ENCODE peak calls at places on chromosomes 4 and X, in four cellular contexts. D, M, S and Z are unnamed samples.

GRCh38 chrX:18036394-18036793 is 175.3 kb upstream of the RAI2 start:
- DNase-seq in M (no peak), D (no peak), S (no peak), Z (no peak)

GRCh38 chr4:178271386-178271785 is 829.1 kb upstream of the AGA start:
- DNase-seq in M (no peak), D (no peak), S (no peak), Z (no peak)

GRCh38 chr4:173486714-173487392 is 43.2 kb downstream of the HAND2 start:
- DNase-seq in M (no peak), S (no peak), D (no peak), Z (no peak)

GRCh38 chr4:147096667-147097604 is 151.3 kb upstream of the TTC29 start:
- DNase-seq in S (no peak), D (no peak), M (peak), Z (no peak)

GRCh38 chrX:11059923-11060322 is 51.2 kb upstream of the HCCS start:
- DNase-seq in S (no peak), D (no peak), M (peak), Z (no peak)

GRCh38 chr4:171025323-171025722 is 787.9 kb upstream of the GALNTL6 start:
- DNase-seq in S (no peak), M (no peak), D (no peak), Z (no peak)

GRCh38 chr4:126466848-126467247 is 1152.1 kb downstream of the FAT4 start:
- DNase-seq in M (no peak), S (no peak), D (no peak), Z (no peak)

GRCh38 chrX:14095702-14096101 is 66.0 kb upstream of the GEMIN8 start:
- DNase-seq in S (no peak), D (no peak), M (peak), Z (no peak)

GRCh38 chrX:18377802-18378201 is 23.3 kb upstream of the SCML2 start:
- DNase-seq in D (no peak), S (no peak), M (peak), Z (no peak)

GRCh38 chr4:66736593-66736992 is 808.7 kb downstream of the CENPC start:
- DNase-seq in S (no peak), M (no peak), D (no peak), Z (no peak)

GRCh38 chrX:112935029-112935428 is 94.4 kb upstream of the AMOT start:
- DNase-seq in M (no peak), S (no peak), D (no peak), Z (no peak)

GRCh38 chr4:93084599-93085305 is 743.8 kb upstream of the ATOH1 start:
- DNase-seq in S (no peak), D (no peak), M (no peak), Z (no peak)

GRCh38 chrX:15202458-15203177 is 67.3 kb downstream of the ASB9 start:
- DNase-seq in S (no peak), M (no peak), D (no peak), Z (no peak)

GRCh38 chr4:15021301-15021700 is 19.0 kb downstream of the CPEB2 start:
- DNase-seq in S (no peak), M (no peak), D (no peak), Z (no peak)

GRCh38 chr4:15018389-15018788 is 16.1 kb downstream of the CPEB2 start:
- DNase-seq in D (no peak), M (no peak), S (no peak), Z (no peak)

GRCh38 chr4:15024386-15024785 is 22.1 kb downstream of the CPEB2 start:
- DNase-seq in S (no peak), D (no peak), M (peak), Z (no peak)

GRCh38 chr4:15020502-15021286 is 18.4 kb downstream of the CPEB2 start:
- DNase-seq in M (no peak), D (no peak), S (no peak), Z (no peak)

DNA sequence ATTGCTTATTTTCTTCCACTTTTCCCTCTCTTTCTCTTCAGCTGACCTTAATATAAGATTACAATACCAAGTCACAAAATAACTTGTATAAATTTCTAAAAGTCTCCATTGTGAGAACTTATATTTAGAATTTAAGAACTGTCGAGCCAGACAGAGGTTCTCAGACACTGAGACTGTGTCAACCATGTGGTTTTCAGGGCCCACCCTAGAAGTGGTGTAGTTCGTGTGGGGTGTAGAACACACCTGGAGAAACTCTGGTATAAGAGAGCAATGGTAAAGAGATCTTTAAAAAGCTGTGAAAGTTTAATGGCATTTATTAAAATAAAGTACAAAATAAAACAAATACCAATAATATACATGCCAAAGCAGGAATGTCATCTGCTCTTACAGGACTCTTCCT is 19.7 kb downstream of the CPEB2 start:
- DNase-seq in M (no peak), D (no peak), S (no peak), Z (no peak)
- H3K27ac ChIP-seq in M (no peak), D (no peak), S (peak), Z (peak)

GRCh38 chr4:145734576-145735329 is 54.8 kb downstream of the C4orf51 start:
- DNase-seq in M (peak), S (peak), D (peak), Z (no peak)
- H3K27ac ChIP-seq in M (peak), S (peak), D (peak), Z (peak)

GRCh38 chr4:183332447-183332846 is 10.2 kb upstream of the CLDN24 start:
- DNase-seq in D (peak), S (no peak), M (no peak), Z (no peak)
- H3K27ac ChIP-seq in D (no peak), S (no peak), M (no peak), Z (no peak)

GRCh38 chr4:70754990-70755688 is 33.4 kb downstream of the RUFY3 start:
- DNase-seq in S (no peak), D (no peak), M (no peak), Z (no peak)

GRCh38 chr4:70749313-70749712 is 27.5 kb downstream of the RUFY3 start:
- DNase-seq in S (no peak), M (peak), D (no peak), Z (no peak)

GRCh38 chr4:70753630-70754029 is 31.9 kb downstream of the RUFY3 start:
- DNase-seq in S (no peak), M (no peak), D (no peak), Z (no peak)

GRCh38 chr4:70759126-70759525 is 37.4 kb downstream of the RUFY3 start:
- DNase-seq in S (no peak), D (no peak), M (peak), Z (no peak)

DNA sequence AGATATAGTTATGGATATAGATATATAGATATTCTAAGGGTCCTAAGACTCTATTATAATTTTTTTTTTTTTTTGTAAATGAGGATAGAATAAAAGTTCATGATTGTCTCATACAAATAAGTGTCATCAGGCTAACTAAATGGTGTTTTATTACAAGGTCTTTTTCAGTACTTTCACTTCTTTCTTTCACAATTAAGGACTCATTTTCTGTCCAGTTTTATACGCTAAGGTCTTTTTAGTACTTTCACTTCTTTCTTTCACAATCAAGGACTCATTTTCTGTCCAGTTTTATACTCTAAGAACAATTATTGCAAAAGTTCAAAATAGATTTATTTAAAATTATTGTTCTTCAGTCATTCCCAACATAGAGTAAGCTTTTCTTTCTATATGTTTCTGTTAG is 32.7 kb downstream of the RUFY3 start:
- DNase-seq in M (no peak), D (no peak), S (no peak), Z (no peak)
- H3K27ac ChIP-seq in M (no peak), D (no peak), S (no peak), Z (no peak)

GRCh38 chrX:131827935-131828334 is 195.2 kb upstream of the STK26 start:
- DNase-seq in D (no peak), S (no peak), M (no peak), Z (no peak)
- H3K27ac ChIP-seq in D (no peak), S (no peak), M (no peak), Z (no peak)

DNA sequence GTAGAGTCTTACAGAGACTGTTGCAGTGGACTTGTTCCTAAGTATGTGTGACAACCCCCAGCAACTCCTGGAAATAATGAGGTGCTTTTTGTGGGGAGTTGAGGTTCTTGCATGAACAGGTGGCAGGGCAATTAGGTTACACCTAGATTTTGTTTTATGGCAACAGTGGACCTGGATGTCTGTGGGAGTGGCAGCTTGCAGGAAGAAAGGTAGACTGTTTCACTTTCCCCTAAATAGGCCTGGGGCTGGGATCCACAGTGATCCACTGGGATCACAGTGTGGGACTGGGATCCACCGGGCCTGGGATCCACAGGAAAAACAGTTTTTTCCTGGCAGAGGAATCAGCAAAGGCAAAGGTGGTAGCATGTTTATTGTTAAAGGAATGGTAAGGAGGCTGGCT is 18.3 kb upstream of the USP9X start:
- DNase-seq in S (no peak), D (no peak), M (no peak), Z (no peak)
- H3K27ac ChIP-seq in S (no peak), D (no peak), M (no peak), Z (no peak)

DNA sequence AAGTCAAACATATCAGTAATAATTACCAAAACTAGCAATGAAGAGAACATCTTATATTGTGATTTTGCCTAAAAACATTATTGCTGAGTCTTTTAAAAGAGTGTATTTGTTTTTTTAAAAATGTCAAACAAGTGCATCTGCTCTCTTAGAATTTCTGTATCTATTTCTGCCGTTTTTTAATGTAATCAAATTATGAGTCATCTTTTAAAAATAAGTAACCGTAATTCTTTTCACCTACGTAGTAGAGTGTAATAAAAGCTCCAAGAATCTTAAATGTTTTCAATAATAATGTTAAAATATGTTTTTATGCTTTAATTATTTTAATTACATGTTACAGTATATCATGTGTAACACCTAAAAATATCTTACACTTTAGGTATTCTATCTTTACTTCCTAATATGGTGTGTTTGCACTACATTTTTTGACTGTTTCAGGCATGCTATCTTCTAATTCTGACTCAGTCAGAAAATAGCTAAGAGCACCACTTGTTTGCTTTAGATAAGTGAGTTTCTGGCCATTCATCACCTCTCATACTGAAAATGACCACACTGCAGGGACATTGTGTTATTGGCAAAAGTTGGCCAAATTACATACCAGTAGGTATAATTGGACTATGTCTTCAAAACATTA is 368.5 kb downstream of the PCDH7 start:
- DNase-seq in S (no peak), D (no peak), M (peak), Z (no peak)
- H3K27ac ChIP-seq in S (peak), D (no peak), M (peak), Z (no peak)

DNA sequence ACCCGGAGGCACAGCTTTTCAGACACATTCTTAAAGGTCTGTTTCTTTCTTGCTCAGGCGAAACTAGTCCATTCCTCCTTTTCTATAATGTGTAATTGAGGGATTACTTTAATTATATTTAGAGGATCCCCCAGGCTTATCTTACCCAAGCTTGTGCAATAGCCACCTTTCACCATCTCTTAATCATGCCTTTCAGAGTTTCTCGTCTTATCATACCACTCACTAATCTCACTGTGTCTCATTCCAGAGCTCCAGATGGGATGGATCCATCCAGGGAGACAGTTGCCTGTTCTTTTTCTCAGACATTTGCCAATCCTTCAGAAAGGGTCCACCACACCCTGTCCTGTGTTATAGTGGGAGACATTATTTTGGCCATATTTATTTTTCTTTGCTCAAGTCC is 12.5 kb downstream of the SPARCL1 start:
- DNase-seq in S (no peak), M (no peak), D (no peak), Z (no peak)
- H3K27ac ChIP-seq in S (peak), M (no peak), D (no peak), Z (no peak)

GRCh38 chr4:40190880-40191815 is 5.7 kb upstream of the RHOH start:
- DNase-seq in M (no peak), D (no peak), S (no peak), Z (no peak)
- H3K27ac ChIP-seq in M (no peak), D (peak), S (no peak), Z (no peak)